ENCODE peak calls at places on chromosome 12, in nine cellular contexts. I is uterus; J is epithelial cell of esophagus; U is lower lobe of right lung; G is A549; X is HFF-Myc; K is right lobe of liver; Z is heart left ventricle; L is CD8-positive, alpha-beta T cell. O is an unnamed sample.

GRCh38 chr12:27048822-27049752 is 26.7 kb downstream of the MED21 start:
- DNase-seq in I (no peak), J (peak), U (no peak), G (peak), X (peak), K (no peak), Z (no peak), L (no peak), O (no peak)

GRCh38 chr12:118164798-118165486 is 29.0 kb downstream of the PEBP1 start:
- DNase-seq in I (no peak), J (peak), U (no peak), G (peak), X (no peak), K (no peak), Z (no peak), L (no peak), O (no peak)

GRCh38 chr12:25195056-25195971 is at the start of the genes DNAI7 and ETFRF1:
- DNase-seq in I (peak), J (peak), U (peak), G (peak), X (peak), K (peak), Z (peak), L (peak), O (peak)

GRCh38 chr12:110269622-110270124 is 11.4 kb upstream of the ATP2A2 start:
- DNase-seq in I (peak), J (peak), U (no peak), G (peak), X (peak), K (no peak), Z (no peak), L (no peak), O (no peak)

GRCh38 chr12:67710582-67710981 is 62.0 kb downstream of the DYRK2 start:
- DNase-seq in I (no peak), J (peak), U (no peak), G (peak), X (peak), K (no peak), Z (no peak), L (no peak), O (no peak)

GRCh38 chr12:110590806-110591326 is 7.7 kb upstream of the PPTC7 start:
- DNase-seq in I (no peak), J (no peak), U (no peak), G (no peak), X (no peak), K (no peak), Z (no peak), L (no peak), O (no peak)

GRCh38 chr12:58621126-58621525 is 299.2 kb downstream of the LRIG3 start:
- DNase-seq in I (no peak), J (no peak), U (no peak), G (no peak), X (no peak), K (no peak), Z (no peak), L (no peak), O (no peak)

GRCh38 chr12:60335765-60336164 is 739.9 kb downstream of the SLC16A7 start:
- DNase-seq in I (no peak), J (peak), U (no peak), G (peak), X (no peak), K (no peak), Z (no peak), L (no peak), O (no peak)

GRCh38 chr12:30197392-30198047 is 413.8 kb upstream of the TMTC1 start:
- DNase-seq in I (no peak), J (peak), U (no peak), G (no peak), X (no peak), K (no peak), Z (no peak), L (no peak), O (no peak)

GRCh38 chr12:12648284-12648683 is 36.6 kb downstream of the CREBL2 start:
- DNase-seq in I (no peak), J (no peak), U (no peak), G (no peak), X (no peak), K (no peak), Z (no peak), L (no peak), O (no peak)

GRCh38 chr12:87439990-87440827 is 589.0 kb downstream of the C12orf50 start:
- DNase-seq in I (no peak), J (peak), U (no peak), G (peak), X (peak), K (no peak), Z (no peak), L (no peak), O (no peak)

GRCh38 chr12:43550831-43551270 is 1.2 kb downstream of the ADAMTS20 start:
- DNase-seq in I (no peak), J (no peak), U (no peak), G (no peak), X (no peak), K (no peak), Z (no peak), L (no peak), O (no peak)

GRCh38 chr12:87086118-87086891 is 830.1 kb upstream of the MGAT4C start:
- DNase-seq in I (no peak), J (peak), U (no peak), G (peak), X (no peak), K (no peak), Z (no peak), L (no peak), O (no peak)

GRCh38 chr12:123713398-123714301 is 1.5 kb downstream of the ATP6V0A2 start:
- DNase-seq in I (no peak), J (peak), U (no peak), G (no peak), X (no peak), K (no peak), Z (no peak), L (no peak), O (no peak)

DNA sequence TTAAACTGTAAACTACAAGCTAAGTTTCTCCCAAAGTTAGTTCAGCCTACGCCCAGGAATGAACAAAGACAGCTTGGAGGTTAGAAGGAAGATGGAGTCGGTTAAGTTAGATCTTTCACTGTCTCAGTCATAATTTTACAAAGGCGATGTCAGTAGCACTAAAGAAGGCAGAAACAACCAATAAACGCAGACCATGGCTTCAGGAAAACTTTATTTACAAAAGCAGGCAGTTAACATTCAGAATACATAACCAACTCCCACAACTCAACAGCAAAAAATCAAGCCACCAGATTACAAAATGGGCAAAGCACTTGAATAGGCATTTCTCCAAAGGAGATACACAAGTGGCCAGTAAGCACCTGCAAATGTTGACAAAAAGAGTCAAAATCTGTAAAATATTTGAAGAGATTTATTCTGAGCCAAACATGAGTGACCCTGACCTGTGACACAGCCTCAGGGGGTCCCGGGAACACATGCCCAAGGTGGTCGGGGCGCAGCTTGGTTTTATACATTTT is 8.8 kb upstream of the ULK1 start:
- DNase-seq in I (no peak), J (no peak), U (no peak), G (no peak), X (no peak), K (no peak), Z (no peak), L (no peak), O (no peak)
- TF ChIP-seq CTCF in I (no peak), J (no peak), U (no peak), G (no peak), X (no peak), K (no peak), Z (no peak), L (no peak), O (no peak)

DNA sequence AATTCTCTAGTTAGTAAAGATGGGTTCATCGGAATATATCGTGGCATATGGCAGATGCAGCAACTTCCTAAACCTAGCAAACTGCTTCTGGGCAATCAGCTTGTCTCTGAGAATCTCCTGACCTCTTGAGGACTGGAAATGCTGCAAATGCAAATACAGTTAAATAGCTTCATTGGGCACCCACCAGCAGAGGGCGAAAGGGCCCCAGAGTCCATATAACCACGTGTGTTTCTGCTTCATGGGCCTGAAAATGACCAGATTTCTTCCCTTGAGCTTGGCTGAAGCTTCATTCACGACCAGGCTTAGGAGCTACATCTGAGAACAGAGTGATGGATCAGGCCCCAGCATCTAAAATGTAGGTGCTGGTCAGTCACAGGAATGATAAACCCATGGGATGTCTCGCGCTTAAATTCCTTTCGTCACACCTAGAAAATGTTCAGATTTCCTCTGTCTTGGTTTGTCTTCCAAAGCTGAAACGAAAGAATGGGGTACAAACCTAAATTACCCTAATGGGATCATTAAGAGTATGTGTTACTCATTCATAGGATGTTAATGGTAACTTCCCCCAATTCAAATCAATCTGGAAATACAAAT is 1482.5 kb upstream of the TMEM132C start:
- DNase-seq in I (no peak), J (peak), U (no peak), G (peak), X (no peak), K (peak), Z (no peak), L (no peak), O (no peak)
- TF ChIP-seq CTCF in I (no peak), J (peak), U (peak), G (peak), X (peak), K (peak), Z (peak), L (no peak), O (peak)

GRCh38 chr12:31959701-31960391 is 631 bp downstream of the RESF1 start:
- DNase-seq in I (peak), J (peak), U (peak), G (peak), X (no peak), K (peak), Z (peak), L (peak), O (no peak)
- TF ChIP-seq CTCF in I (no peak), J (no peak), U (no peak), G (peak), X (no peak), K (no peak), Z (no peak), L (no peak), O (peak)

GRCh38 chr12:56590237-56590830 is 39.8 kb downstream of the BAZ2A start:
- DNase-seq in I (no peak), J (peak), U (no peak), G (peak), X (no peak), K (no peak), Z (no peak), L (no peak), O (no peak)
- TF ChIP-seq CTCF in I (no peak), J (peak), U (peak), G (peak), X (peak), K (peak), Z (no peak), L (no peak), O (peak)

GRCh38 chr12:132687211-132688164 is at the start of the genes POLE and PXMP2:
- DNase-seq in I (peak), J (peak), U (peak), G (peak), X (peak), K (peak), Z (peak), L (peak), O (no peak)
- TF ChIP-seq CTCF in I (peak), J (no peak), U (no peak), G (no peak), X (no peak), K (no peak), Z (no peak), L (no peak), O (peak)

GRCh38 chr12:6288235-6288634 is 22.2 kb upstream of the PLEKHG6 start:
- DNase-seq in I (no peak), J (peak), U (no peak), G (no peak), X (no peak), K (no peak), Z (no peak), L (no peak), O (no peak)
- TF ChIP-seq CTCF in I (no peak), J (no peak), U (no peak), G (no peak), X (no peak), K (no peak), Z (no peak), L (no peak), O (peak)

DNA sequence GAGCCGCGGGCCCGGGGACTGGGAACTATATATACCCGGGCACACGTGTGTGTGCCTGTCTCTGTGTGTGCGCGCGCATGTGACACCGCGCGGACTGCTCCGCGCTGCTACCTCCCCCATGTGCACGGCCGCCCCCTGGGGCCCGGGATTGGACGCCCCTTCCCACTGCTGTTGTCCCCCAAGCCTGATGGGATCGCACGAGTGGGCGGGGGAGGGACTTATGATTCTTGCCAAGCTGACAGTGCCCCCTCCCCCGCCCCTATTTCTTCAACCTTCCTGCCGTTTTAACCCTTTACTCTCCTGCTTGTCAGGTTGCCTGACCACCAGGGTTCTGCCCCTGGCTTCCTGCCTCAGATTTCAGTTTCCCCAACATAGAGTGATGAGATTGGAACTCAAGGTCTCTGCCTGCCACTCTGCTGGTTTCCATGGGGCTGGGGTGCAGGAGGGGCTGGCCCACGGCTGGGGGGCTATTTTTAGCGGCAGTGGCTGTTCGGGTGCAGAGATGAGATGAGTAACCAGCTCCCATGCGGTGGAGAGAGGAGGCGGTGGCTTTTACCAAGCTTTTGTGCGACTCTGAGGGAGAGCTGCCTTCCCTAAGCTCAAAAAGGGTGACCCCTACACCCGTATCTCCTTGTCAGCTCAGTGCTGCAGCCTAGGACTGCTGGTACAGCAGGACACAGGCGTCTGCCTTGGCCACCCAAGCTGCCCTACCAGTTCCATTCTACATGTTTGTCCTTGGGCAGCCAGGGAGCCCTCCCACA is at the start of gene DDN:
- DNase-seq in I (no peak), J (peak), U (peak), G (peak), X (no peak), K (no peak), Z (no peak), L (peak), O (no peak)
- TF ChIP-seq CTCF in I (no peak), J (no peak), U (no peak), G (no peak), X (no peak), K (no peak), Z (no peak), L (no peak), O (peak)

GRCh38 chr12:112942572-112942971 is 4.3 kb downstream of the OAS3 start:
- DNase-seq in I (no peak), J (no peak), U (no peak), G (no peak), X (no peak), K (no peak), Z (no peak), L (no peak), O (no peak)

GRCh38 chr12:112939761-112940357 is 1.6 kb downstream of the OAS3 start:
- DNase-seq in I (no peak), J (no peak), U (no peak), G (no peak), X (no peak), K (no peak), Z (no peak), L (no peak), O (no peak)

GRCh38 chr12:112938751-112939150 is 477 bp downstream of the OAS3 start:
- DNase-seq in I (no peak), J (peak), U (no peak), G (no peak), X (no peak), K (no peak), Z (no peak), L (no peak), O (no peak)

GRCh38 chr12:112944028-112944690 is 5.9 kb downstream of the OAS3 start:
- DNase-seq in I (no peak), J (peak), U (no peak), G (no peak), X (no peak), K (no peak), Z (no peak), L (no peak), O (no peak)

DNA sequence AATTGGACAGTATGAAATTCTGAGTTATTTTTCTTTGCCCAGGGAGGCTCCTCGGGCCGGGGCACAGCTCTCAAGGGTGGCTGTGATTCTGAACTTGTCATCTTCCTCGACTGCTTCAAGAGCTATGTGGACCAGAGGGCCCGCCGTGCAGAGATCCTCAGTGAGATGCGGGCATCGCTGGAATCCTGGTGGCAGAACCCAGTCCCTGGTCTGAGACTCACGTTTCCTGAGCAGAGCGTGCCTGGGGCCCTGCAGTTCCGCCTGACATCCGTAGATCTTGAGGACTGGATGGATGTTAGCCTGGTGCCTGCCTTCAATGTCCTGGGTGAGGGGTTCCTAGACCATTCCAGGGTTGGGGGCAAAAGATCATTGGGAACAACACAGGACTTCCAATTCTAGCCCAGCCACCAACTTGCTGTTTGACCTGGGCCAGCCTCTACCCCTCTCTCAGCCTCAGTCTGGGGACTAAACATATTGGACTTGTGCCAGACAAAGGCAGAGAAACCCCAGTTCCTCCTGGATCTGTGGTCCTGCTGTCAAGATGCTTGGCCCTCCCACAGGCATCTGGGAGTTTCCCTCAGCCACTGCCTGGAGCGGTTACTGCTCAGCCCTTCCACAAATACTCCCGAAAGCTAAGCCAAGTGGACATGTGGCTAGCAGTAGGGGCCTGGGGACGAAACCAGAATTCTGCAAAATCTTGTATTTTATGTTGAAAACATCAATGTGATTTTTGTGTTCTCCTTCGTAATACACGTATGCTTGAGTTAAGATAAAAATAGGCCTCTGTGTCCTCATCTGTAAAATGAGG is 3.5 kb downstream of the OAS3 start:
- DNase-seq in I (no peak), J (no peak), U (no peak), G (no peak), X (no peak), K (no peak), Z (no peak), L (no peak), O (no peak)
- TF ChIP-seq CTCF in I (no peak), J (no peak), U (no peak), G (no peak), X (no peak), K (no peak), Z (no peak), L (no peak), O (no peak)

O was measured in chondrocyte.